ENCODE peak calls at places on chromosomes 16 and 17, in five cellular contexts. C, Q, S, K and F are unnamed samples.
A peak's percentile ranks its signal among the peaks of the same experiment; 100 is the strongest.

GRCh38 chr17:41680426-41681040 is 8.2 kb upstream of the EIF1 start:
- DNase-seq in C (no peak), Q (no peak), S (no peak), K (no peak), F (no peak)

GRCh38 chr17:80151333-80151732 is 4.4 kb upstream of the EIF4A3 start:
- DNase-seq in C (no peak), Q (no peak), S (no peak), K (no peak), F (no peak)

GRCh38 chr17:78724544-78724943 is 57.5 kb downstream of the CYTH1 start:
- DNase-seq in C (no peak), Q (no peak), S (no peak), K (no peak), F (no peak)

GRCh38 chr17:45143767-45144198 is 4.5 kb upstream of the HEXIM1 start:
- DNase-seq in C (no peak), Q (no peak), S (no peak), K (no peak), F (no peak)

GRCh38 chr17:27651411-27652345 is 20.7 kb downstream of the LGALS9 start:
- DNase-seq in C (peak; percentile 48), Q (no peak), S (no peak), K (peak; percentile 55), F (peak; percentile 56)

GRCh38 chr17:64441772-64442549 is 7.0 kb upstream of the MILR1 start:
- DNase-seq in C (peak; percentile 15), Q (no peak), S (no peak), K (no peak), F (peak; percentile 42)

GRCh38 chr17:17944253-17944652 is 27.9 kb downstream of the TOM1L2 start:
- DNase-seq in C (no peak), Q (no peak), S (no peak), K (no peak), F (no peak)

GRCh38 chr17:58271532-58271931 is 9.2 kb downstream of the MPO start:
- DNase-seq in C (no peak), Q (no peak), S (no peak), K (no peak), F (no peak)

GRCh38 chr17:75991396-75991795 is 9.3 kb upstream of the CDK3 start:
- DNase-seq in C (no peak), Q (no peak), S (no peak), K (no peak), F (no peak)

GRCh38 chr16:68972720-68973119 is 129.4 kb downstream of the TANGO6 start:
- DNase-seq in C (no peak), Q (peak; percentile 67), S (no peak), K (no peak), F (no peak)

GRCh38 chr16:920722-921121 is 50.1 kb downstream of the LMF1 start:
- DNase-seq in C (no peak), Q (no peak), S (peak; percentile 5), K (no peak), F (no peak)

GRCh38 chr17:78493455-78494188 is 83.6 kb downstream of the DNAH17 start:
- DNase-seq in C (no peak), Q (no peak), S (no peak), K (no peak), F (no peak)

GRCh38 chr16:84313921-84314320 is 19.2 kb downstream of the WFDC1 start:
- DNase-seq in C (no peak), Q (no peak), S (no peak), K (no peak), F (no peak)

GRCh38 chr17:49993423-49994037 is 1.5 kb downstream of the DLX3 start:
- DNase-seq in C (no peak), Q (no peak), S (no peak), K (no peak), F (no peak)

GRCh38 chr16:72072514-72073342 is 9.7 kb downstream of the HPR start:
- DNase-seq in C (no peak), Q (no peak), S (no peak), K (no peak), F (no peak)

GRCh38 chr17:28963841-28964240 is 12.5 kb upstream of the PHF12 start:
- DNase-seq in C (no peak), Q (no peak), S (no peak), K (no peak), F (no peak)

GRCh38 chr16:81939164-81940067 is 71.9 kb downstream of the SDR42E1 start:
- DNase-seq in C (no peak), Q (no peak), S (no peak), K (no peak), F (no peak)

GRCh38 chr17:36507266-36507665 is 20.8 kb downstream of the ZNHIT3 start:
- DNase-seq in C (no peak), Q (no peak), S (no peak), K (no peak), F (no peak)

GRCh38 chr17:51805220-51805619 is 353.3 kb downstream of the CA10 start:
- DNase-seq in C (no peak), Q (no peak), S (no peak), K (no peak), F (no peak)

GRCh38 chr17:73359255-73359816 is 47.5 kb upstream of the CDC42EP4 start:
- DNase-seq in C (no peak), Q (no peak), S (no peak), K (no peak), F (no peak)

GRCh38 chr16:57681950-57682728 is 12.5 kb upstream of the DRC7 start:
- DNase-seq in C (no peak), Q (no peak), S (no peak), K (no peak), F (no peak)

GRCh38 chr16:10618710-10619209 is 38.4 kb upstream of the EMP2 start:
- DNase-seq in C (no peak), Q (no peak), S (no peak), K (no peak), F (no peak)

GRCh38 chr17:1003633-1003971 is 6.7 kb downstream of the TIMM22 start:
- DNase-seq in C (no peak), Q (no peak), S (no peak), K (no peak), F (no peak)

GRCh38 chr16:85005278-85006069 is 5.9 kb downstream of the ZDHHC7 start:
- DNase-seq in C (no peak), Q (peak; percentile 16), S (peak; percentile 35), K (no peak), F (no peak)

GRCh38 chr17:2282297-2282873 is 21.2 kb downstream of the SMG6 start:
- DNase-seq in C (no peak), Q (peak; percentile 50), S (peak; percentile 74), K (no peak), F (no peak)

GRCh38 chr16:31265329-31266245 is 5.8 kb downstream of the ITGAM start:
- DNase-seq in C (no peak), Q (peak; percentile 54), S (no peak), K (peak; percentile 33), F (peak; percentile 40)

GRCh38 chr17:42679492-42680330 is 1.9 kb downstream of the CCR10 start:
- DNase-seq in C (peak; percentile 52), Q (peak; percentile 33), S (no peak), K (peak; percentile 64), F (peak; percentile 76)

GRCh38 chr16:10065014-10065413 is 117.2 kb downstream of the GRIN2A start:
- DNase-seq in C (no peak), Q (no peak), S (no peak), K (no peak), F (no peak)

GRCh38 chr17:42518046-42518754 is 17.8 kb upstream of the NAGLU start:
- DNase-seq in C (no peak), Q (peak; percentile 69), S (peak; percentile 87), K (no peak), F (no peak)

GRCh38 chr16:3810198-3810664 is 70.3 kb downstream of the CREBBP start:
- DNase-seq in C (no peak), Q (no peak), S (no peak), K (no peak), F (no peak)

GRCh38 chr17:75535119-75535537 is 9.6 kb downstream of the LLGL2 start:
- DNase-seq in C (peak; percentile 48), Q (no peak), S (no peak), K (peak; percentile 37), F (peak; percentile 62)

GRCh38 chr17:35314415-35315216 is 58.8 kb downstream of the SLFN11 start:
- DNase-seq in C (peak; percentile 8), Q (no peak), S (no peak), K (no peak), F (no peak)

GRCh38 chr17:49359990-49360795 is 1.9 kb downstream of the ZNF652 start:
- DNase-seq in C (no peak), Q (no peak), S (no peak), K (no peak), F (no peak)